ENCODE peak calls at places on chromosomes 11 and 22, in six cellular contexts. X is GM12865, J is cardiac muscle cell, F is ovary, Q is T-cell, E is anterior cingulate cortex. N is an unnamed sample.
A peak's percentile ranks its signal among the peaks of the same experiment; 100 is the strongest.

GRCh38 chr11:10454902-10455631 is at the start of gene AMPD3:
- DNase-seq in X (peak; percentile 78), J (no peak), F (peak; percentile 53), Q (no peak), E (no peak), N (peak; percentile 88)

GRCh38 chr22:44335066-44335839 is 22.5 kb upstream of the SHISAL1 start:
- DNase-seq in X (no peak), J (no peak), F (no peak), Q (no peak), E (no peak), N (no peak)

GRCh38 chr11:13207665-13208594 is 69.7 kb upstream of the BMAL1 start:
- DNase-seq in X (peak; percentile 44), J (peak; percentile 46), F (peak; percentile 45), Q (no peak), E (no peak), N (peak; percentile 87)

GRCh38 chr11:66639066-66639813 is 737 bp downstream of the RBM4 start:
- DNase-seq in X (peak; percentile 52), J (peak; percentile 56), F (no peak), Q (no peak), E (no peak), N (peak; percentile 22)

GRCh38 chr22:44395116-44396005 is 82.6 kb upstream of the SHISAL1 start:
- DNase-seq in X (no peak), J (no peak), F (peak; percentile 28), Q (no peak), E (no peak), N (no peak)

GRCh38 chr11:27485930-27486773 is 13.6 kb upstream of the LGR4 start:
- DNase-seq in X (peak; percentile 60), J (peak; percentile 64), F (no peak), Q (no peak), E (no peak), N (peak; percentile 31)

GRCh38 chr11:43580735-43581369 is 99.7 kb upstream of the HSD17B12 start:
- DNase-seq in X (no peak), J (peak; percentile 56), F (no peak), Q (no peak), E (no peak), N (no peak)

GRCh38 chr11:113994077-113994954 is 19.4 kb downstream of the HTR3A start:
- DNase-seq in X (no peak), J (peak; percentile 36), F (peak; percentile 39), Q (peak; percentile 11), E (no peak), N (no peak)

GRCh38 chr11:47467372-47467771 is 18.4 kb upstream of the RAPSN start:
- DNase-seq in X (no peak), J (no peak), F (no peak), Q (no peak), E (no peak), N (no peak)

GRCh38 chr22:32615874-32616564 is 141.4 kb downstream of the FBXO7 start:
- DNase-seq in X (no peak), J (peak; percentile 64), F (no peak), Q (no peak), E (no peak), N (no peak)

GRCh38 chr22:26890870-26891269 is 233.5 kb downstream of the MIAT start:
- DNase-seq in X (no peak), J (peak; percentile 23), F (no peak), Q (no peak), E (no peak), N (no peak)

GRCh38 chr11:114257621-114258558 is 38.3 kb upstream of the NNMT start:
- DNase-seq in X (no peak), J (peak; percentile 43), F (peak; percentile 88), Q (no peak), E (no peak), N (no peak)

GRCh38 chr11:120285256-120285655 is 39.8 kb upstream of the TLCD5 start:
- DNase-seq in X (no peak), J (no peak), F (no peak), Q (no peak), E (no peak), N (no peak)

N was measured in astrocyte.